ENCODE peak calls at places on chromosomes 6 and 20, in four cellular contexts. O is psoas muscle, C is heart left ventricle, M is HCT116. U is an unnamed sample.

GRCh38 chr6:49698538-49699205 is 14.7 kb downstream of the CRISP2 start:
- DNase-seq in O (no peak), C (no peak), M (no peak), U (no peak)

GRCh38 chr6:116483616-116484015 is 22.4 kb downstream of the CALHM6 start:
- DNase-seq in O (no peak), C (no peak), M (no peak), U (no peak)

GRCh38 chr20:60465439-60465838 is 507.2 kb downstream of the CDH26 start:
- DNase-seq in O (no peak), C (no peak), M (no peak), U (no peak)

GRCh38 chr20:35768731-35769664 is 2.8 kb upstream of the PHF20 start:
- DNase-seq in O (peak), C (peak), M (peak), U (peak)

GRCh38 chr6:2581611-2582010 is 169.1 kb downstream of the MYLK4 start:
- DNase-seq in O (no peak), C (no peak), M (no peak), U (no peak)

GRCh38 chr6:28543671-28544131 is 18.0 kb downstream of the GPX5 start:
- DNase-seq in O (no peak), C (no peak), M (no peak), U (no peak)

GRCh38 chr6:77038801-77039200 is 424.5 kb downstream of the HTR1B start:
- DNase-seq in O (no peak), C (no peak), M (no peak), U (peak)

GRCh38 chr6:167462913-167463312 is 138.0 kb downstream of the TTLL2 start:
- DNase-seq in O (no peak), C (no peak), M (no peak), U (no peak)

GRCh38 chr20:41232971-41233926 is 84.3 kb downstream of the ZHX3 start:
- DNase-seq in O (no peak), C (no peak), M (no peak), U (peak)

GRCh38 chr20:41247523-41248370 is 69.8 kb downstream of the ZHX3 start:
- DNase-seq in O (no peak), C (no peak), M (no peak), U (no peak)

GRCh38 chr6:169930799-169931198 is 179.4 kb downstream of the ERMARD start:
- DNase-seq in O (no peak), C (no peak), M (no peak), U (no peak)

GRCh38 chr20:4507288-4507719 is 214.4 kb upstream of the PRND start:
- DNase-seq in O (no peak), C (no peak), M (no peak), U (peak)

GRCh38 chr20:43975096-43975768 is 60.6 kb downstream of the TOX2 start:
- DNase-seq in O (no peak), C (no peak), M (peak), U (peak)

GRCh38 chr6:113927001-113927400 is 43.9 kb downstream of the HDAC2 start:
- DNase-seq in O (no peak), C (no peak), M (no peak), U (no peak)

GRCh38 chr6:90076471-90076870 is 182.2 kb downstream of the GJA10 start:
- DNase-seq in O (no peak), C (no peak), M (no peak), U (no peak)

GRCh38 chr6:48755315-48755714 is 644.3 kb upstream of the PTCHD4 start:
- DNase-seq in O (no peak), C (no peak), M (no peak), U (no peak)

GRCh38 chr6:47308223-47308567 is 1.5 kb downstream of the TNFRSF21 start:
- DNase-seq in O (no peak), C (no peak), M (no peak), U (no peak)

GRCh38 chr6:163828038-163828790 is 413.7 kb downstream of the QKI start:
- DNase-seq in O (peak), C (peak), M (no peak), U (no peak)

GRCh38 chr6:163823577-163823976 is 409.1 kb downstream of the QKI start:
- DNase-seq in O (no peak), C (no peak), M (no peak), U (no peak)

GRCh38 chr6:163827157-163827556 is 412.6 kb downstream of the QKI start:
- DNase-seq in O (no peak), C (no peak), M (no peak), U (no peak)

GRCh38 chr6:163826668-163827067 is 412.1 kb downstream of the QKI start:
- DNase-seq in O (no peak), C (no peak), M (no peak), U (no peak)

DNA sequence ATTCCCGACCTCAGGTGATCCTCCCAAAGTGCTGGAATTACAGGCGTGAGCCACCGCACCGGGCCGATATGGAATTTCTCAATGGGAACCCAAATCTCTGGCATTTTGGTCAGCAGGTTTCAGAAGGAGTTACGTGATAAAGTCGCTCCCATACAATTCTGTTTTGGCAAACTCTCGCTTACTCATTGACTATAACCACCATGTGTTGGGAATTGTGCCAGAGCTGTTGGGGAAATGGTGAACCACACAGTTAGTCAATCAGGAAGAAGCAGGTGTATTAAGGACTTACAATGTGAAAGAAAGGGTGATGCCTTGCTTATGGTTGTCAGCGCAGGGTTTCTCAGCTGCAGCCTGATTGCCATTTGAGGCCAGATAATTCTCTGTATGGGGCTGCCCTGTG is 410.5 kb downstream of the QKI start:
- DNase-seq in O (no peak), C (no peak), M (no peak), U (no peak)
- TF ChIP-seq CTCF in O (no peak), C (no peak), M (no peak), U (no peak)

GRCh38 chr6:87065117-87065516 is 29.8 kb downstream of the CGA start:
- DNase-seq in O (no peak), C (no peak), M (no peak), U (no peak)

GRCh38 chr6:87068804-87069203 is 26.1 kb downstream of the CGA start:
- DNase-seq in O (no peak), C (no peak), M (no peak), U (no peak)

GRCh38 chr6:87071683-87072082 is 23.2 kb downstream of the CGA start:
- DNase-seq in O (no peak), C (no peak), M (no peak), U (no peak)

GRCh38 chr6:87070750-87071149 is 24.2 kb downstream of the CGA start:
- DNase-seq in O (no peak), C (no peak), M (no peak), U (no peak)

DNA sequence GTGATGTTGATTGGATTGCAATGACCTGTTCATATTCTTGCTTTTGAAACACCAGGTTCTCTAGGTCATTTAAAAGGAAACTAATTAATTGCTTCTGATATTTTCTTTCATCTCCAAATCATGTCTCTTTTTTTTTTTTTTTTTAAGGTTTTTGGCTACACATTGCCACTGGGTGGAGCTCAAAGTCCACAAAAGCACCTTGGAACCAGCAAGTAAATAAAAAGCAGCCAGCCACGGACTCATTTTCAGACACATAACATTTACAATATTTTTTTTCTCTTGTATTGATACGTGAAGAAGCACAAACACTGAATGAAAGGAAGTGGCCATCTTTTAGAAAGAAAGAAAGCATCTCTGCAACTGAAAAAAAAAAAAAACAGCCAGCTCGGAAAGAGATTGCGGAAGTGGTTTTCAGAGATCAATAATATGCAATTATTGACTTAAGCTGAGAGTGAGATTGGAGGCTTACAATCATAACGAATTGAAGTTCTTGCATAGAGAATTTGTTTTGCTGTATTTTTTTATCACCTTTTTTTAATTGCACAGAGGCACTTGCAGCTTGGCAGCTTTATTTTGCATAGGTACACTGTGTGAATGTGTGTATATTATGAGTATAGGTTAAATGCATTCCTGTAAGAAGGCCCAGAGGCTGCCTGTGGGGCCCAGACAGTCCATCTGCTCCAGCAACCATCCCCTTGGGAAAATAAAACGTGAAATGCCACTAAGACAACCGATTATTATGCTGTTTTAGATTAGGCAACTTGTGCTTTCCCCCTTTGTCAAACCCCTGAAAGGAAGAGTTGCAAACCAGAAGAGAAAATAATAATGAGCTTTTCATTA is 28.2 kb downstream of the CGA start:
- DNase-seq in O (no peak), C (no peak), M (peak), U (peak)
- H3K4me3 ChIP-seq in O (no peak), C (no peak), M (no peak), U (no peak)

DNA sequence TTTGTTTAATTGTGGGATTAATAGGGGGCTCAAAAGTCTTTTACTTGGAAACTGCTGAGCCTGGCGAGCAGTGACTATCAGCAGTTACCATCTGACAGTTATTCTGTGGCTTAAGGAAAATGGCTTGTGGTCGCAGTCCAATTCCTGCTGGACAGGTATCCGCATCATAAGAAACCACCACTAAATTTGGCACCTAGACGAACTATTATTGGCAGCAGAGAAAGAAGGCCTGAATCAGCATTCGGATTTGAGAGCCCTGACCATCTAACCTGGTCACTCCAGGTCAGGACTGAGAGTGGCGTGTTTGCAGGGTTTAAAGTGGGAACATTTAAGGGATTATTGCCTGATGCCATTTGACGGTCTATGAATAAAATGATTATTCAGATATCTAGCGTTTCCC is 146.4 kb downstream of the RPS12 start:
- DNase-seq in O (no peak), C (no peak), M (no peak), U (no peak)
- H3K27ac ChIP-seq in O (peak), C (no peak), M (no peak), U (no peak)

GRCh38 chr20:51259455-51259854 is 236.5 kb upstream of the KCNG1 start:
- DNase-seq in O (no peak), C (no peak), M (no peak), U (no peak)

GRCh38 chr20:51258582-51259175 is 235.8 kb upstream of the KCNG1 start:
- DNase-seq in O (no peak), C (no peak), M (no peak), U (no peak)

GRCh38 chr20:51266353-51266752 is 243.4 kb upstream of the KCNG1 start:
- DNase-seq in O (no peak), C (no peak), M (no peak), U (no peak)

GRCh38 chr20:51265366-51265765 is 242.5 kb upstream of the KCNG1 start:
- DNase-seq in O (no peak), C (no peak), M (no peak), U (no peak)

GRCh38 chr20:51262240-51262639 is 239.3 kb upstream of the KCNG1 start:
- DNase-seq in O (no peak), C (no peak), M (no peak), U (no peak)
- TF ChIP-seq CTCF in O (no peak), C (no peak), M (no peak), U (no peak)

DNA sequence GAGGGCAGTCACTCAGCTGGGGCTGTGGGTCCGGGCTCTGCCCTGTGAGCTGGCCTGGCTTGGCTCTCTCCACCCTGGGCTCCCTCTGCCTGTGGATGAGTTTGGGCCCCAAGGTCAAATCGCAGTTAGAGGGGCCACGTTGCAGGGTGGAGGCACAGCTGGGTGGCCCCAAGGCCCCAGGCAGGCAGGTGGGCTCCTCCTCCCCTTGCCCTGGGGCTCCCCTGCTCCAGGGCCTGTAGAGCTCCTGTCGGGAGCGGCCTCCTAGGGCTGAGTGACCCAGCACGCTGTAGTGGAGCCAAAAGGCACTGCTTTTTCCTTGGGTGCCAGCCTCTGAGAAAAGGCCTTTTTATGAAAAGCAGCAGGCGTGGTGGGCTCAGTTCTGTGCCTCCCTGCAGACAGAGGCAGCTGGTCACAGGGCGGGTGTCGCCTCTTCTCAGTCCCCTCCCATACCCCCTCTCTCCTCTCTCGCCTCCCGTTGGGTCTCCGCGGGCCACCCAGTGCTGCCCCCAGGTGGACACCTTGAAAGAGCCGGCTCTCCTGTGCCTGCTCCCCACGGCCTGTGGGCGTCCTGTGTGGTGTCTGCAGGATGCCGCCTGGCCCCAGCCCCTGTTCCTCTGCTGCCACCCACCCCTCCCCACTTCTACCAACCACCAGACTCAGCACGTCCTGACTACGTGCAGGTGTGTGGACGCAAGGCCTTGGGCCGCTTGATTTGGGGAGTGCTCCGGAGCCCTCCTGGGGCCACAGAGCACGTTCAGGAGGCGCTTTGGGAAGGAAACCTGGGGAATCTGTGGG is 13.2 kb downstream of the SS18L1 start:
- DNase-seq in O (peak), C (peak), M (peak), U (no peak)
- H3K4me3 ChIP-seq in O (peak), C (no peak), M (no peak), U (no peak)